ENCODE peak calls at places on chromosomes 1 and 21, in seven cellular contexts. Q is testis, N is gastrocnemius medialis, U is Panc1, S is fibroblast of lung, P is lower lobe of right lung, J is GM23248. K is an unnamed sample. For H3K4me1, the result is how much of the 10 kb centered on the place peaks cover.

GRCh38 chr21:42621828-42622199 is 31.6 kb upstream of the PDE9A start:
- DNase-seq in N (no peak), P (no peak), U (no peak), J (no peak), S (no peak), Q (no peak), K (no peak)

GRCh38 chr1:93061895-93062792 is 16.9 kb upstream of the MTF2 start:
- DNase-seq in Q (peak), N (no peak), S (peak), J (peak), U (no peak), P (no peak), K (no peak)

GRCh38 chr21:45861156-45861870 is 120.3 kb upstream of the COL6A1 start:
- DNase-seq in P (no peak), S (no peak), Q (no peak), N (no peak), U (no peak), J (no peak), K (no peak)

GRCh38 chr1:200260587-200261335 is 149.1 kb downstream of the ZNF281 start:
- DNase-seq in S (no peak), P (no peak), U (no peak), J (peak), N (no peak), Q (no peak), K (no peak)

GRCh38 chr1:10051656-10052055 is 18.9 kb downstream of the UBE4B start:
- DNase-seq in J (no peak), U (no peak), Q (no peak), N (no peak), S (no peak), P (no peak), K (no peak)

GRCh38 chr1:36248250-36248894 is 24.1 kb downstream of the THRAP3 start:
- DNase-seq in S (peak), J (peak), N (peak), P (peak), U (peak), Q (peak), K (peak)

GRCh38 chr1:154710091-154710490 is 102.1 kb upstream of the ADAR start:
- DNase-seq in J (no peak), S (no peak), Q (no peak), P (no peak), N (no peak), U (no peak), K (no peak)

GRCh38 chr1:236523704-236524141 is at the start of gene LGALS8:
- DNase-seq in J (peak), S (peak), N (peak), Q (peak), P (peak), U (no peak), K (peak)

GRCh38 chr21:25963186-25963585 is 207.4 kb downstream of the APP start:
- DNase-seq in S (peak), N (no peak), Q (no peak), J (peak), U (peak), P (no peak), K (no peak)

GRCh38 chr1:67307251-67308060 is at the start of gene IL12RB2:
- DNase-seq in U (no peak), N (peak), Q (no peak), J (peak), S (no peak), P (no peak), K (peak)

GRCh38 chr1:19654386-19654785 is 10.3 kb downstream of the NBL1 start:
- DNase-seq in U (no peak), J (peak), Q (no peak), P (no peak), N (no peak), S (peak), K (no peak)

GRCh38 chr21:33022828-33023573 is 2.7 kb upstream of the OLIG2 start:
- DNase-seq in N (no peak), U (no peak), Q (no peak), P (no peak), J (no peak), S (no peak), K (no peak)

GRCh38 chr1:25699501-25700089 is 83.0 kb downstream of the MAN1C1 start:
- DNase-seq in Q (no peak), P (no peak), N (peak), S (no peak), U (no peak), J (peak), K (peak)

GRCh38 chr1:240999826-241000225 is 357.2 kb downstream of the RGS7 start:
- DNase-seq in S (no peak), J (no peak), N (no peak), Q (no peak), P (no peak), U (no peak), K (no peak)
- H3K4me1 ChIP-seq in S (under half), J (under half), N (under half), Q (under half), P (under half), U (under half), K (under half)

DNA sequence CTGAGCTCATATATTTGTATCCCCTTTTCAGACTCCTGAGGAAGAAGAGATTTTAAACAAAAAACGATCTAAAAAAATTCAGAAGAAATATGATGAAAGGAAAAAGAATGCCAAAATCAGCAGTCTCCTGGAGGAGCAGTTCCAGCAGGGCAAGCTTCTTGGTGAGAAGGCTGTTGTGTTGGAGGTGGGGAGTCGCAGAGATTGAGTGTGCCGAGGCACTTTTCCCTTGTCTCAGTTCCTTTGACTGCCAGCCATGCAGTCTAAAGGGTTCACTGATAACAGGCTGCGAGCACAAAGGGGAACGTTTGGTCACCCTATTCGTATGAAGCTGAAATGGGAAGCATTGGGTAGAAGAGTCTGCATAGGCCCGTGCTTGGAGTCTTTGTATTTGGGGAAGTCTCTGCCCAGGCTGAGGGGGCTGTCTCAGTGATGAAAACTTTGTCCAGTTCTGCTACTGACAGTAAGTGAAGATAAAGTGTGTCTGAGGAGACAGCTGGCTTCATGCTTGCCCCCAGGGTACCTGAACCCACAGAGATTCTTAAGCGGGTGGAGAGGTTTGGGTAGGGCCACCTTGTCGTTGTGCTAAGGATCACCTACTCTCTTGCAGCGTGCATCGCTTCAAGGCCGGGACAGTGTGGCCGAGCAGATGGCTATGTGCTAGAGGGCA is 2.8 kb downstream of the RPS8 start:
- DNase-seq in J (no peak), U (no peak), Q (no peak), S (no peak), P (no peak), N (no peak), K (no peak)
- H3K4me3 ChIP-seq in J (peak), U (peak), Q (no peak), S (peak), P (no peak), N (no peak), K (no peak)

DNA sequence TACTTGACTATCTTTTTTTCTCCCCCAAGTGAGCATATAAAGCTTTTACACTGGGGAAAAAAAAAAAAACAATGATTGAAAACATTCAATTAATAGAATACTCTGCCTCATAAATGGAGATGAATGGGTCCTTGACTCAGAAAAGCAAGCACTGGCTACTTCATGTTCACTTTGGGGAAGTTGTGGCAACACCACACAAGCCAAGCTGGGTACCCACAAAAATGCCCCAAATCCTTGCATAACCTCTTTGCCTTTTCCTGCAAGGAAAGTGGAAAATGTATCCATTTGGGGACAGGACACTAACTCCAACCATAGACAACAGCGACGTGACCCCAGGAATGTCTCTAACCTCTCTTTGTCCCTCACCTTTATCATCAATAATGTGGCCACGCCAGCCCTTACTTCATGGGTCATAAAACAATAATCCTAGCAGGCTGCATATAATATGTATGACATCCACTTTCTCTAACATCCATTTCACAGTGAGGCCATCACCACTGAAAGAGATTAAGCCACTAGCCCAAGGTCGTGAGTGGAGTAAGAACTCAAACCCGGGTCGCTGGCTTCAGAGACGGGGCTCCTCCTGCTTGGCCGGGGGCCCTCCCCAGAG is 2.3 kb downstream of the ECE1 start:
- DNase-seq in N (no peak), U (no peak), S (no peak), P (no peak), Q (no peak), J (no peak), K (no peak)
- H3K4me1 ChIP-seq in N (under half), U (under half), S (under half), P (half or more), Q (under half), J (under half), K (under half)

GRCh38 chr1:65449214-65449823 is 28.9 kb downstream of the LEPR start:
- DNase-seq in S (no peak), J (no peak), N (no peak), Q (no peak), U (no peak), P (no peak), K (no peak)
- H3K4me3 ChIP-seq in S (no peak), J (no peak), N (no peak), Q (no peak), U (no peak), P (no peak), K (no peak)

GRCh38 chr1:31029031-31029430 is 36.5 kb downstream of the PUM1 start:
- DNase-seq in N (no peak), S (peak), P (no peak), U (no peak), Q (no peak), J (peak), K (no peak)

GRCh38 chr1:31033573-31033972 is 31.9 kb downstream of the PUM1 start:
- DNase-seq in U (no peak), P (no peak), N (no peak), J (no peak), S (no peak), Q (no peak), K (no peak)

GRCh38 chr1:31032266-31032665 is 33.3 kb downstream of the PUM1 start:
- DNase-seq in Q (no peak), P (no peak), N (no peak), U (no peak), J (no peak), S (no peak), K (no peak)

GRCh38 chr1:31027693-31028526 is 37.6 kb downstream of the PUM1 start:
- DNase-seq in P (no peak), Q (no peak), U (no peak), J (peak), S (no peak), N (no peak), K (no peak)

DNA sequence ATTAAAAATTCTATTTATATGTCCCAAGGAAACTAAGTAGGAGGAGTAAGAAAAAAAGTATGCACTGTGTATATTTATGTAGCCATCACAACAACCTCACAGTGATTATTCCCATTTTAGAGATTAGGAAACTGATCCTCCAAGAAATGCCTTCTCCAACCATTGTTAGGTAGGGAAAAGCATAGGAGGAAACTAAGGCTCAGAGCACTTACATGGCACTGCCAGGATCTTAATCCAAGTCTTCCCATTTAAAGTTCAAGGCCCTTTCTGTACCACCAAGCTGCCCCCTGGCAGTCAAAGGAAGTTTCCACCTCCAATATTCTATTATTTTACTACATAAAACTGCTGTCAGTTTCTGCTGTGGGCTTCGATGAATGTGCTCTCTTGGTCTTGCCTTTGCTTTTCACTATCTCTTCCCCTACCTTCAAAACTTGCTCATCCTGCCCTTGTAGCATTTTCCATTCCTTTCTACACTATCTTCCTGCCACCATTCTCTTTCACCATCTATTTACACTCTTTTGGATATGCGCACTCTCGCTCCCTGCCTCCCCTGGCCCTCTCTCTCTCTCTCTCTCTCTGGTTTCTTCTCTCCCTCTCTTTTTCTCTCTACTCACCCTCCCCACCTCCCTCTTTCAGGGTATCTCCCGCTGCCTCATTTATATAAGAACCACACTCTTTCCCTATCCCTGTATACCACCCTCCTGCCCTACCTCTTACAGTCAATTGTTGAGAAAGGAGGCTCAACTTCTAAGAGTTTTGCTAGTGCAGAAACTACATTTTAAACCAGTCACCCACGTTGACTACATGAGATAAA is 34.0 kb downstream of the PUM1 start:
- DNase-seq in J (no peak), N (no peak), U (no peak), S (no peak), P (no peak), Q (no peak), K (no peak)
- H3K4me1 ChIP-seq in J (half or more), N (half or more), U (under half), S (under half), P (half or more), Q (under half), K (half or more)

K was measured in adrenal gland.